ENCODE peak calls at places on chromosomes 2 and 18, in eight cellular contexts. O is stimulated activated CD4-positive, alpha-beta T cell treated with anti-CD3 and anti-CD28 coated beads, TNF-alpha, amount 100 ng/mL, for 4 hours; D is G401; R is omental fat pad; M is cardiac fibroblast; H is LHCN-M2; V is HCT116; C is iris pigment epithelial cell. Y is an unnamed sample.
A peak's percentile ranks its signal among the peaks of the same experiment; 100 is the strongest.

GRCh38 chr18:23422751-23423418 is 30.2 kb upstream of the RIOK3 start:
- DNase-seq in M (peak; percentile 66), C (peak; percentile 38), V (peak; percentile 78), R (peak; percentile 32), D (peak; percentile 42), H (peak; percentile 97), O (no peak), Y (peak; percentile 69)

GRCh38 chr2:8306530-8307351 is 375.1 kb upstream of the ID2 start:
- DNase-seq in O (no peak), M (no peak), R (no peak), D (no peak), C (peak; percentile 34), H (no peak), V (no peak), Y (no peak)

GRCh38 chr2:8488001-8488738 is 193.7 kb upstream of the ID2 start:
- DNase-seq in D (peak; percentile 12), O (peak; percentile 43), R (no peak), M (no peak), C (no peak), H (no peak), V (no peak), Y (no peak)

GRCh38 chr2:403682-404081 is 115.8 kb upstream of the ALKAL2 start:
- DNase-seq in C (no peak), H (no peak), M (no peak), R (no peak), V (no peak), O (no peak), D (no peak), Y (no peak)

GRCh38 chr2:1993711-1994682 is 249.7 kb upstream of the PXDN start:
- DNase-seq in R (no peak), H (peak; percentile 4), O (no peak), C (peak; percentile 68), V (no peak), M (peak; percentile 88), D (no peak), Y (no peak)

GRCh38 chr18:33611525-33612135 is 33.6 kb downstream of the ASXL3 start:
- DNase-seq in C (no peak), V (no peak), O (no peak), R (no peak), D (no peak), H (no peak), M (no peak), Y (no peak)

GRCh38 chr18:21291106-21291505 is 49.1 kb downstream of the GREB1L start:
- DNase-seq in D (no peak), R (no peak), H (no peak), O (no peak), M (no peak), C (no peak), V (no peak), Y (no peak)

GRCh38 chr2:203534486-203535077 is 519 bp downstream of the RAPH1 start:
- DNase-seq in O (peak; percentile 6), H (peak; percentile 21), D (peak; percentile 51), C (peak; percentile 26), V (no peak), R (no peak), M (peak; percentile 27), Y (peak; percentile 39)

GRCh38 chr2:150125708-150126107 is 361.8 kb downstream of the RND3 start:
- DNase-seq in V (no peak), O (no peak), H (peak; percentile 72), R (no peak), D (no peak), M (peak; percentile 80), C (peak; percentile 84), Y (peak; percentile 45)

GRCh38 chr18:10878703-10879102 is 270.7 kb downstream of the PIEZO2 start:
- DNase-seq in D (no peak), M (no peak), H (no peak), R (no peak), C (no peak), O (no peak), V (no peak), Y (no peak)

GRCh38 chr18:23503967-23504352 is 649 bp downstream of the RMC1 start:
- DNase-seq in D (peak; percentile 17), V (no peak), R (no peak), O (no peak), H (no peak), M (peak; percentile 21), C (no peak), Y (no peak)

GRCh38 chr2:101442667-101443061 is 32.2 kb downstream of the RFX8 start:
- DNase-seq in D (no peak), R (no peak), M (no peak), V (peak; percentile 12), H (no peak), O (no peak), C (peak; percentile 26), Y (no peak)

GRCh38 chr18:35038029-35038428 is 3.2 kb upstream of the MAPRE2 start:
- DNase-seq in O (no peak), D (no peak), V (no peak), H (no peak), R (no peak), C (no peak), M (no peak), Y (no peak)

GRCh38 chr2:190903693-190904450 is 23.3 kb downstream of the GLS start:
- DNase-seq in O (no peak), V (no peak), R (no peak), M (no peak), C (no peak), H (no peak), D (no peak), Y (no peak)

GRCh38 chr2:138716183-138716582 is 64.0 kb downstream of the NXPH2 start:
- DNase-seq in M (no peak), V (peak; percentile 21), H (no peak), R (no peak), C (no peak), D (no peak), O (no peak), Y (no peak)

GRCh38 chr2:135647836-135648579 is 93.6 kb upstream of the UBXN4 start:
- DNase-seq in V (no peak), C (peak; percentile 34), D (no peak), R (no peak), H (peak; percentile 64), O (no peak), M (no peak), Y (no peak)

GRCh38 chr2:190973262-190973661 is 40.7 kb downstream of the STAT1 start:
- DNase-seq in D (no peak), M (no peak), O (no peak), H (no peak), C (no peak), R (no peak), V (no peak), Y (no peak)

GRCh38 chr2:130827502-130828251 is 9.0 kb upstream of the ARHGEF4 start:
- DNase-seq in D (no peak), H (peak; percentile 5), V (no peak), M (peak; percentile 68), R (no peak), C (peak; percentile 74), O (no peak), Y (no peak)

GRCh38 chr2:109217362-109218086 is 88.5 kb downstream of the SH3RF3 start:
- DNase-seq in R (no peak), H (peak; percentile 24), O (no peak), D (no peak), V (no peak), C (peak; percentile 99), M (peak; percentile 91), Y (peak; percentile 17)

GRCh38 chr2:206572725-206573124 is 69.6 kb upstream of the FAM237A start:
- DNase-seq in C (peak; percentile 58), H (peak; percentile 20), M (peak; percentile 3), D (no peak), O (no peak), V (no peak), R (no peak), Y (no peak)

GRCh38 chr2:20411361-20411894 is 35.4 kb upstream of the RHOB start:
- DNase-seq in D (peak; percentile 40), H (peak; percentile 94), M (peak; percentile 91), O (peak; percentile 49), R (peak; percentile 93), V (peak; percentile 61), C (peak; percentile 86), Y (peak; percentile 92)

GRCh38 chr18:79644006-79644665 is 35.5 kb upstream of the CTDP1 start:
- DNase-seq in O (peak; percentile 45), H (peak; percentile 27), V (peak; percentile 88), M (peak; percentile 68), C (peak; percentile 47), R (peak; percentile 33), D (peak; percentile 32), Y (peak; percentile 59)

GRCh38 chr2:30026091-30027055 is 105.0 kb upstream of the ALK start:
- DNase-seq in H (peak; percentile 76), D (peak; percentile 32), R (no peak), C (peak; percentile 49), O (no peak), V (peak; percentile 4), M (peak; percentile 39), Y (peak; percentile 99)

GRCh38 chr2:20986540-20986939 is 57.3 kb downstream of the APOB start:
- DNase-seq in M (no peak), C (no peak), V (no peak), O (no peak), R (no peak), D (no peak), H (no peak), Y (no peak)

GRCh38 chr2:199379251-199379650 is 78.5 kb downstream of the SATB2 start:
- DNase-seq in V (no peak), C (peak; percentile 62), D (no peak), O (no peak), M (peak; percentile 72), H (peak; percentile 83), R (no peak), Y (peak; percentile 48)

GRCh38 chr2:236882931-236883330 is 202.8 kb upstream of the COPS8 start:
- DNase-seq in R (no peak), O (no peak), H (no peak), D (no peak), V (no peak), M (peak; percentile 26), C (peak; percentile 15), Y (no peak)

GRCh38 chr2:121239969-121240368 is 45.0 kb downstream of the TFCP2L1 start:
- DNase-seq in H (no peak), D (no peak), V (no peak), R (no peak), O (no peak), M (no peak), C (no peak), Y (no peak)

GRCh38 chr2:10283106-10284062 is 19.3 kb upstream of the HPCAL1 start:
- DNase-seq in R (no peak), C (peak; percentile 62), H (peak; percentile 87), D (no peak), V (peak; percentile 88), O (no peak), M (peak; percentile 84), Y (peak; percentile 55)

GRCh38 chr2:72999729-73000725 is 71.5 kb downstream of the SFXN5 start:
- DNase-seq in C (peak; percentile 62), M (peak; percentile 42), R (no peak), D (no peak), O (no peak), H (peak; percentile 27), V (no peak), Y (no peak)

GRCh38 chr2:233430091-233430490 is 75.8 kb downstream of the DGKD start:
- DNase-seq in R (no peak), V (no peak), D (no peak), C (peak; percentile 52), O (no peak), H (no peak), M (peak; percentile 57), Y (no peak)

Y was measured in SJCRH30.